ENCODE peak calls at places on chromosomes 12 and 14, in six cellular contexts. One of them, this sample, is unnamed.

GRCh38 chr12:49811136-49811535 is 17.1 kb downstream of the NCKAP5L start:
- DNase-seq in Karpas-422: no peak
- DNase-seq in NCI-H748 treated with DMSO at 0.1 percent for 48 hours: no peak
- DNase-seq in choroid plexus epithelial cell: no peak
- DNase-seq in ovary: no peak
- DNase-seq in NCI-H460: no peak
- DNase-seq in this sample: no peak

GRCh38 chr12:99201906-99202645 is 445.5 kb upstream of the GARIN6 start:
- DNase-seq in NCI-H748 treated with DMSO at 0.1 percent for 48 hours: no peak
- DNase-seq in Karpas-422: no peak
- DNase-seq in choroid plexus epithelial cell: no peak
- DNase-seq in NCI-H460: no peak
- DNase-seq in ovary: no peak
- DNase-seq in this sample: no peak

GRCh38 chr14:38705220-38705619 is 397.8 kb downstream of the SEC23A start:
- DNase-seq in NCI-H748 treated with DMSO at 0.1 percent for 48 hours: no peak
- DNase-seq in choroid plexus epithelial cell: no peak
- DNase-seq in Karpas-422: no peak
- DNase-seq in ovary: no peak
- DNase-seq in NCI-H460: no peak
- DNase-seq in this sample: no peak

GRCh38 chr12:95681210-95681765 is 109.3 kb downstream of the NTN4 start:
- DNase-seq in Karpas-422: no peak
- DNase-seq in choroid plexus epithelial cell: no peak
- DNase-seq in ovary: no peak
- DNase-seq in NCI-H460: no peak
- DNase-seq in NCI-H748 treated with DMSO at 0.1 percent for 48 hours: no peak
- DNase-seq in this sample: no peak

GRCh38 chr12:13135336-13136178 is 32.1 kb upstream of the GSG1 start:
- DNase-seq in NCI-H460: peak
- DNase-seq in choroid plexus epithelial cell: peak
- DNase-seq in NCI-H748 treated with DMSO at 0.1 percent for 48 hours: no peak
- DNase-seq in Karpas-422: no peak
- DNase-seq in ovary: peak
- DNase-seq in this sample: peak

GRCh38 chr14:69288956-69289705 is 29.2 kb downstream of the GALNT16 start:
- DNase-seq in NCI-H748 treated with DMSO at 0.1 percent for 48 hours: no peak
- DNase-seq in ovary: no peak
- DNase-seq in Karpas-422: no peak
- DNase-seq in NCI-H460: no peak
- DNase-seq in choroid plexus epithelial cell: no peak
- DNase-seq in this sample: no peak

GRCh38 chr12:33251548-33251947 is 188.1 kb downstream of the SYT10 start:
- DNase-seq in NCI-H460: no peak
- DNase-seq in ovary: no peak
- DNase-seq in Karpas-422: no peak
- DNase-seq in choroid plexus epithelial cell: no peak
- DNase-seq in NCI-H748 treated with DMSO at 0.1 percent for 48 hours: no peak
- DNase-seq in this sample: no peak

GRCh38 chr12:115160290-115161108 is 476.5 kb upstream of the TBX3 start:
- DNase-seq in NCI-H748 treated with DMSO at 0.1 percent for 48 hours: no peak
- DNase-seq in ovary: no peak
- DNase-seq in Karpas-422: no peak
- DNase-seq in choroid plexus epithelial cell: no peak
- DNase-seq in NCI-H460: no peak
- DNase-seq in this sample: no peak

GRCh38 chr12:120766569-120766965 is 40.9 kb downstream of the ACADS start:
- DNase-seq in NCI-H748 treated with DMSO at 0.1 percent for 48 hours: no peak
- DNase-seq in ovary: no peak
- DNase-seq in NCI-H460: no peak
- DNase-seq in choroid plexus epithelial cell: no peak
- DNase-seq in Karpas-422: no peak
- DNase-seq in this sample: no peak

GRCh38 chr14:89013098-89013504 is 188.7 kb downstream of the TTC8 start:
- DNase-seq in NCI-H460: peak
- DNase-seq in NCI-H748 treated with DMSO at 0.1 percent for 48 hours: no peak
- DNase-seq in ovary: no peak
- DNase-seq in choroid plexus epithelial cell: peak
- DNase-seq in Karpas-422: peak
- DNase-seq in this sample: peak

GRCh38 chr14:42994001-42994736 is 1387.5 kb downstream of the LRFN5 start:
- DNase-seq in choroid plexus epithelial cell: peak
- DNase-seq in NCI-H748 treated with DMSO at 0.1 percent for 48 hours: no peak
- DNase-seq in Karpas-422: no peak
- DNase-seq in ovary: no peak
- DNase-seq in NCI-H460: no peak
- DNase-seq in this sample: peak

GRCh38 chr12:92297932-92298681 is 152.5 kb upstream of the BTG1 start:
- DNase-seq in ovary: no peak
- DNase-seq in NCI-H748 treated with DMSO at 0.1 percent for 48 hours: no peak
- DNase-seq in choroid plexus epithelial cell: peak
- DNase-seq in Karpas-422: no peak
- DNase-seq in NCI-H460: no peak
- DNase-seq in this sample: peak

GRCh38 chr14:67674139-67674479 is 323 bp downstream of the VTI1B start:
- DNase-seq in ovary: peak
- DNase-seq in NCI-H460: peak
- DNase-seq in choroid plexus epithelial cell: peak
- DNase-seq in NCI-H748 treated with DMSO at 0.1 percent for 48 hours: peak
- DNase-seq in Karpas-422: peak
- DNase-seq in this sample: peak

GRCh38 chr14:78455896-78456435 is 285.8 kb downstream of the NRXN3 start:
- DNase-seq in choroid plexus epithelial cell: no peak
- DNase-seq in NCI-H748 treated with DMSO at 0.1 percent for 48 hours: no peak
- DNase-seq in ovary: no peak
- DNase-seq in Karpas-422: peak
- DNase-seq in NCI-H460: no peak
- DNase-seq in this sample: no peak

GRCh38 chr12:25368542-25368941 is 117.8 kb upstream of the KRAS start:
- DNase-seq in NCI-H748 treated with DMSO at 0.1 percent for 48 hours: no peak
- DNase-seq in choroid plexus epithelial cell: no peak
- DNase-seq in Karpas-422: no peak
- DNase-seq in NCI-H460: no peak
- DNase-seq in ovary: no peak
- DNase-seq in this sample: no peak

GRCh38 chr14:23360496-23360895 is 4.5 kb downstream of the EFS start:
- DNase-seq in NCI-H460: no peak
- DNase-seq in NCI-H748 treated with DMSO at 0.1 percent for 48 hours: no peak
- DNase-seq in ovary: no peak
- DNase-seq in choroid plexus epithelial cell: no peak
- DNase-seq in Karpas-422: no peak
- DNase-seq in this sample: no peak

GRCh38 chr14:102584871-102585869 is 7.3 kb upstream of the RCOR1 start:
- DNase-seq in NCI-H748 treated with DMSO at 0.1 percent for 48 hours: no peak
- DNase-seq in ovary: no peak
- DNase-seq in NCI-H460: peak
- DNase-seq in Karpas-422: no peak
- DNase-seq in choroid plexus epithelial cell: no peak
- DNase-seq in this sample: peak

GRCh38 chr12:8628731-8629130 is 16.1 kb upstream of the AICDA start:
- DNase-seq in NCI-H748 treated with DMSO at 0.1 percent for 48 hours: no peak
- DNase-seq in choroid plexus epithelial cell: no peak
- DNase-seq in NCI-H460: no peak
- DNase-seq in ovary: no peak
- DNase-seq in Karpas-422: no peak
- DNase-seq in this sample: no peak

GRCh38 chr12:51951843-51952722 is 584 bp downstream of the ACVR1B start:
- DNase-seq in ovary: peak
- DNase-seq in Karpas-422: peak
- DNase-seq in choroid plexus epithelial cell: no peak
- DNase-seq in NCI-H460: no peak
- DNase-seq in NCI-H748 treated with DMSO at 0.1 percent for 48 hours: no peak
- DNase-seq in this sample: no peak

GRCh38 chr12:65720739-65721138 is 103.5 kb upstream of the HMGA2 start:
- DNase-seq in ovary: no peak
- DNase-seq in choroid plexus epithelial cell: no peak
- DNase-seq in NCI-H460: no peak
- DNase-seq in Karpas-422: no peak
- DNase-seq in NCI-H748 treated with DMSO at 0.1 percent for 48 hours: no peak
- DNase-seq in this sample: no peak

GRCh38 chr14:73289308-73289707 is 52.0 kb downstream of the PAPLN start:
- DNase-seq in Karpas-422: no peak
- DNase-seq in ovary: no peak
- DNase-seq in choroid plexus epithelial cell: no peak
- DNase-seq in NCI-H748 treated with DMSO at 0.1 percent for 48 hours: no peak
- DNase-seq in NCI-H460: no peak
- DNase-seq in this sample: no peak

GRCh38 chr14:73612339-73613045 is at the start of gene ACOT6:
- DNase-seq in choroid plexus epithelial cell: peak
- DNase-seq in Karpas-422: peak
- DNase-seq in NCI-H460: peak
- DNase-seq in ovary: peak
- DNase-seq in NCI-H748 treated with DMSO at 0.1 percent for 48 hours: peak
- DNase-seq in this sample: peak

GRCh38 chr12:131089526-131090253 is 136.0 kb downstream of the ADGRD1 start:
- DNase-seq in choroid plexus epithelial cell: no peak
- DNase-seq in NCI-H748 treated with DMSO at 0.1 percent for 48 hours: no peak
- DNase-seq in ovary: peak
- DNase-seq in Karpas-422: no peak
- DNase-seq in NCI-H460: no peak
- DNase-seq in this sample: no peak

GRCh38 chr12:121050725-121051124 is 11.7 kb upstream of the OASL start:
- DNase-seq in ovary: no peak
- DNase-seq in NCI-H748 treated with DMSO at 0.1 percent for 48 hours: no peak
- DNase-seq in choroid plexus epithelial cell: peak
- DNase-seq in Karpas-422: peak
- DNase-seq in NCI-H460: no peak
- DNase-seq in this sample: no peak

GRCh38 chr14:60199321-60199720 is 34.1 kb upstream of the DHRS7 start:
- DNase-seq in NCI-H460: no peak
- DNase-seq in Karpas-422: no peak
- DNase-seq in NCI-H748 treated with DMSO at 0.1 percent for 48 hours: no peak
- DNase-seq in choroid plexus epithelial cell: no peak
- DNase-seq in ovary: no peak
- DNase-seq in this sample: no peak

This sample was measured in fibroblast of pulmonary artery.